ENCODE peak calls at places on chromosomes 6 and 20, in five cellular contexts. One of them, this sample, is unnamed.

GRCh38 chr6:130018830-130019795 is 732 bp downstream of the L3MBTL3 start:
- DNase-seq in cardiac fibroblast: peak; percentile 53
- DNase-seq in HepG2: no peak
- DNase-seq in PC-3: peak; percentile 19
- DNase-seq in GM20000: peak; percentile 71
- DNase-seq in this sample: peak; percentile 57

GRCh38 chr20:4781211-4781610 is 59.5 kb downstream of the PRND start:
- DNase-seq in cardiac fibroblast: no peak
- DNase-seq in HepG2: no peak
- DNase-seq in PC-3: no peak
- DNase-seq in GM20000: no peak
- DNase-seq in this sample: no peak

GRCh38 chr6:49935387-49935786 is 28.6 kb downstream of the DEFB114 start:
- DNase-seq in cardiac fibroblast: no peak
- DNase-seq in HepG2: no peak
- DNase-seq in PC-3: no peak
- DNase-seq in GM20000: no peak
- DNase-seq in this sample: no peak

GRCh38 chr6:102742033-102742432 is 1348.5 kb downstream of the GRIK2 start:
- DNase-seq in cardiac fibroblast: no peak
- DNase-seq in HepG2: no peak
- DNase-seq in PC-3: peak; percentile 74
- DNase-seq in GM20000: no peak
- DNase-seq in this sample: no peak

GRCh38 chr6:4179960-4180652 is 44.7 kb upstream of the ECI2 start:
- DNase-seq in cardiac fibroblast: peak; percentile 4
- DNase-seq in HepG2: no peak
- DNase-seq in PC-3: no peak
- DNase-seq in GM20000: no peak
- DNase-seq in this sample: no peak

GRCh38 chr6:166563200-166563599 is 23.3 kb downstream of the RAMACL start:
- DNase-seq in cardiac fibroblast: no peak
- DNase-seq in HepG2: no peak
- DNase-seq in PC-3: no peak
- DNase-seq in GM20000: no peak
- DNase-seq in this sample: no peak

GRCh38 chr6:81997091-81997926 is 244.8 kb upstream of the TENT5A start:
- DNase-seq in cardiac fibroblast: peak; percentile 92
- DNase-seq in HepG2: no peak
- DNase-seq in PC-3: peak; percentile 86
- DNase-seq in GM20000: no peak
- DNase-seq in this sample: peak; percentile 5

GRCh38 chr6:21348462-21349195 is 244.9 kb upstream of the SOX4 start:
- DNase-seq in cardiac fibroblast: peak; percentile 52
- DNase-seq in HepG2: no peak
- DNase-seq in PC-3: peak; percentile 68
- DNase-seq in GM20000: no peak
- DNase-seq in this sample: no peak

GRCh38 chr20:38392356-38392755 is 42.8 kb downstream of the SNHG17 start:
- DNase-seq in cardiac fibroblast: no peak
- DNase-seq in HepG2: no peak
- DNase-seq in PC-3: peak; percentile 33
- DNase-seq in GM20000: no peak
- DNase-seq in this sample: no peak

GRCh38 chr6:86581833-86582232 is 355.5 kb upstream of the HTR1E start:
- DNase-seq in cardiac fibroblast: no peak
- DNase-seq in HepG2: no peak
- DNase-seq in PC-3: peak; percentile 83
- DNase-seq in GM20000: no peak
- DNase-seq in this sample: no peak

GRCh38 chr20:881051-881820 is 34.9 kb downstream of the ANGPT4 start:
- DNase-seq in cardiac fibroblast: peak; percentile 72
- DNase-seq in HepG2: no peak
- DNase-seq in PC-3: peak; percentile 72
- DNase-seq in GM20000: no peak
- DNase-seq in this sample: no peak

GRCh38 chr20:62791301-62792181 is 4.7 kb upstream of the MRGBP start:
- DNase-seq in cardiac fibroblast: peak; percentile 93
- DNase-seq in HepG2: peak; percentile 94
- DNase-seq in PC-3: peak; percentile 96
- DNase-seq in GM20000: peak; percentile 83
- DNase-seq in this sample: peak; percentile 87

GRCh38 chr6:165605901-165606739 is 56.9 kb downstream of the PDE10A start:
- DNase-seq in cardiac fibroblast: no peak
- DNase-seq in HepG2: no peak
- DNase-seq in PC-3: no peak
- DNase-seq in GM20000: no peak
- DNase-seq in this sample: no peak

GRCh38 chr20:58993332-58994248 is 12.5 kb downstream of the NELFCD start:
- DNase-seq in cardiac fibroblast: no peak
- DNase-seq in HepG2: no peak
- DNase-seq in PC-3: peak; percentile 25
- DNase-seq in GM20000: peak; percentile 46
- DNase-seq in this sample: no peak

GRCh38 chr6:71420693-71421328 is 132.2 kb downstream of the OGFRL1 start:
- DNase-seq in cardiac fibroblast: peak; percentile 96
- DNase-seq in HepG2: no peak
- DNase-seq in PC-3: peak; percentile 92
- DNase-seq in GM20000: peak; percentile 42
- DNase-seq in this sample: peak; percentile 26

GRCh38 chr6:41538556-41539182 is 7.5 kb upstream of the FOXP4 start:
- DNase-seq in cardiac fibroblast: peak; percentile 35
- DNase-seq in HepG2: no peak
- DNase-seq in PC-3: no peak
- DNase-seq in GM20000: no peak
- DNase-seq in this sample: no peak

GRCh38 chr6:15352229-15352628 is 106.4 kb downstream of the JARID2 start:
- DNase-seq in cardiac fibroblast: peak; percentile 41
- DNase-seq in HepG2: no peak
- DNase-seq in PC-3: no peak
- DNase-seq in GM20000: no peak
- DNase-seq in this sample: no peak

GRCh38 chr20:62795023-62795761 is 1.1 kb upstream of the MRGBP start:
- DNase-seq in cardiac fibroblast: peak; percentile 47
- DNase-seq in HepG2: peak; percentile 77
- DNase-seq in PC-3: peak; percentile 57
- DNase-seq in GM20000: peak; percentile 75
- DNase-seq in this sample: peak; percentile 75

GRCh38 chr6:149483849-149484635 is 772 bp downstream of the ZC3H12D start:
- DNase-seq in cardiac fibroblast: no peak
- DNase-seq in HepG2: no peak
- DNase-seq in PC-3: no peak
- DNase-seq in GM20000: no peak
- DNase-seq in this sample: no peak

GRCh38 chr6:16901777-16902176 is 140.5 kb upstream of the ATXN1 start:
- DNase-seq in cardiac fibroblast: peak; percentile 69
- DNase-seq in HepG2: no peak
- DNase-seq in PC-3: peak; percentile 75
- DNase-seq in GM20000: no peak
- DNase-seq in this sample: no peak

GRCh38 chr20:1302578-1303541 is 26.1 kb downstream of the SDCBP2 start:
- DNase-seq in cardiac fibroblast: peak; percentile 9
- DNase-seq in HepG2: no peak
- DNase-seq in PC-3: no peak
- DNase-seq in GM20000: no peak
- DNase-seq in this sample: no peak

GRCh38 chr20:47484303-47484702 is 17.4 kb upstream of the NCOA3 start:
- DNase-seq in cardiac fibroblast: no peak
- DNase-seq in HepG2: no peak
- DNase-seq in PC-3: no peak
- DNase-seq in GM20000: no peak
- DNase-seq in this sample: no peak

GRCh38 chr6:18823782-18824386 is 436.7 kb downstream of the RNF144B start:
- DNase-seq in cardiac fibroblast: peak; percentile 51
- DNase-seq in HepG2: peak; percentile 33
- DNase-seq in PC-3: peak; percentile 62
- DNase-seq in GM20000: no peak
- DNase-seq in this sample: no peak

GRCh38 chr20:49149281-49150045 is 38.7 kb downstream of the STAU1 start:
- DNase-seq in cardiac fibroblast: no peak
- DNase-seq in HepG2: no peak
- DNase-seq in PC-3: no peak
- DNase-seq in GM20000: no peak
- DNase-seq in this sample: no peak

GRCh38 chr6:77298298-77298697 is 165.0 kb downstream of the HTR1B start:
- DNase-seq in cardiac fibroblast: peak; percentile 41
- DNase-seq in HepG2: no peak
- DNase-seq in PC-3: peak; percentile 11
- DNase-seq in GM20000: no peak
- DNase-seq in this sample: no peak

GRCh38 chr6:166757226-166758135 is 130.4 kb upstream of the RPS6KA2 start:
- DNase-seq in cardiac fibroblast: peak; percentile 39
- DNase-seq in HepG2: no peak
- DNase-seq in PC-3: no peak
- DNase-seq in GM20000: no peak
- DNase-seq in this sample: no peak

GRCh38 chr20:23126281-23127061 is 40.3 kb upstream of the CD93 start:
- DNase-seq in cardiac fibroblast: no peak
- DNase-seq in HepG2: no peak
- DNase-seq in PC-3: no peak
- DNase-seq in GM20000: no peak
- DNase-seq in this sample: no peak

GRCh38 chr20:46752639-46753235 is 43.3 kb downstream of the SLC2A10 start:
- DNase-seq in cardiac fibroblast: peak; percentile 76
- DNase-seq in HepG2: peak; percentile 63
- DNase-seq in PC-3: peak; percentile 82
- DNase-seq in GM20000: peak; percentile 46
- DNase-seq in this sample: peak; percentile 53

GRCh38 chr6:144285548-144285797 is 338 bp downstream of the UTRN start:
- DNase-seq in cardiac fibroblast: no peak
- DNase-seq in HepG2: no peak
- DNase-seq in PC-3: peak; percentile 14
- DNase-seq in GM20000: no peak
- DNase-seq in this sample: no peak

GRCh38 chr6:27019651-27020552 is 227.6 kb upstream of the PRSS16 start:
- DNase-seq in cardiac fibroblast: peak; percentile 97
- DNase-seq in HepG2: no peak
- DNase-seq in PC-3: peak; percentile 93
- DNase-seq in GM20000: peak; percentile 78
- DNase-seq in this sample: peak; percentile 53

GRCh38 chr6:137989696-137990095 is 117.5 kb downstream of the PERP start:
- DNase-seq in cardiac fibroblast: peak; percentile 29
- DNase-seq in HepG2: no peak
- DNase-seq in PC-3: no peak
- DNase-seq in GM20000: no peak
- DNase-seq in this sample: no peak

GRCh38 chr6:32658268-32658897 is 8.1 kb downstream of the HLA-DQB1 start:
- DNase-seq in cardiac fibroblast: no peak
- DNase-seq in HepG2: no peak
- DNase-seq in PC-3: no peak
- DNase-seq in GM20000: no peak
- DNase-seq in this sample: no peak

GRCh38 chr6:13934721-13935120 is 10.0 kb downstream of the RNF182 start:
- DNase-seq in cardiac fibroblast: no peak
- DNase-seq in HepG2: no peak
- DNase-seq in PC-3: no peak
- DNase-seq in GM20000: no peak
- DNase-seq in this sample: no peak

DNA sequence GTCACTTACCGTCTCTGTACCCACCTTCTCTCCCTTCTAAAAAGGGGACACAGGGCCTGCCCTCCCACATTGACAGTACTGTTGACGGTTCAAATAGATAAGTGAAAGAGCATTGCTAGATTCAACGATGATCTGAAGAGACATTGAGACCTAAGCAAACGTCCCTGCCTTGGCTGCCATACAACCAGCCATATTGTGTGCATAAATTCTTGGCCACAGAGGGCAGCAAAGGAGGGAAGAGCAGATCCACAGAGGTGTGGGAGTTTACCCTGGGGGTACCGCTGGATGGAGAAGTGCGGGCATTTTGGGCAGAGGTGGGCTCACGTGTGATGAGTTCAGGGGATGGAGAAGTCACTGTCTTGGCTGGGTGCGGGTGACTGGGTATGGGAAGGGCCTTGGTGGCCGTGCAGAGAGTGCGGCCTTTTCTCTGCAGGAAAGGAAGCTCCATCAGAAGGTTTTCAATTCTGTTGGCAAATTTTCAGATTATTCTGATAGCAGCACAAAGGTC is 85.6 kb downstream of the POPDC3 start:
- DNase-seq in cardiac fibroblast: no peak
- DNase-seq in HepG2: no peak
- DNase-seq in PC-3: no peak
- DNase-seq in GM20000: no peak
- DNase-seq in this sample: no peak
- TF ChIP-seq CTCF in cardiac fibroblast: no peak
- TF ChIP-seq CTCF in HepG2: peak; percentile 4
- TF ChIP-seq CTCF in PC-3: peak; percentile 25
- TF ChIP-seq CTCF in GM20000: no peak
- TF ChIP-seq CTCF in this sample: no peak

GRCh38 chr20:50981714-50982048 is 23.1 kb downstream of the MOCS3 start:
- DNase-seq in cardiac fibroblast: no peak
- DNase-seq in HepG2: no peak
- DNase-seq in PC-3: no peak
- DNase-seq in GM20000: no peak
- DNase-seq in this sample: no peak
- TF ChIP-seq CTCF in cardiac fibroblast: no peak
- TF ChIP-seq CTCF in HepG2: no peak
- TF ChIP-seq CTCF in PC-3: peak; percentile 29
- TF ChIP-seq CTCF in GM20000: no peak
- TF ChIP-seq CTCF in this sample: no peak

GRCh38 chr6:36067374-36068011 is 39.9 kb downstream of the MAPK14 start:
- DNase-seq in cardiac fibroblast: peak; percentile 30
- DNase-seq in HepG2: no peak
- DNase-seq in PC-3: no peak
- DNase-seq in GM20000: no peak
- DNase-seq in this sample: no peak
- TF ChIP-seq CTCF in cardiac fibroblast: no peak
- TF ChIP-seq CTCF in HepG2: no peak
- TF ChIP-seq CTCF in PC-3: no peak
- TF ChIP-seq CTCF in GM20000: no peak
- TF ChIP-seq CTCF in this sample: no peak

DNA sequence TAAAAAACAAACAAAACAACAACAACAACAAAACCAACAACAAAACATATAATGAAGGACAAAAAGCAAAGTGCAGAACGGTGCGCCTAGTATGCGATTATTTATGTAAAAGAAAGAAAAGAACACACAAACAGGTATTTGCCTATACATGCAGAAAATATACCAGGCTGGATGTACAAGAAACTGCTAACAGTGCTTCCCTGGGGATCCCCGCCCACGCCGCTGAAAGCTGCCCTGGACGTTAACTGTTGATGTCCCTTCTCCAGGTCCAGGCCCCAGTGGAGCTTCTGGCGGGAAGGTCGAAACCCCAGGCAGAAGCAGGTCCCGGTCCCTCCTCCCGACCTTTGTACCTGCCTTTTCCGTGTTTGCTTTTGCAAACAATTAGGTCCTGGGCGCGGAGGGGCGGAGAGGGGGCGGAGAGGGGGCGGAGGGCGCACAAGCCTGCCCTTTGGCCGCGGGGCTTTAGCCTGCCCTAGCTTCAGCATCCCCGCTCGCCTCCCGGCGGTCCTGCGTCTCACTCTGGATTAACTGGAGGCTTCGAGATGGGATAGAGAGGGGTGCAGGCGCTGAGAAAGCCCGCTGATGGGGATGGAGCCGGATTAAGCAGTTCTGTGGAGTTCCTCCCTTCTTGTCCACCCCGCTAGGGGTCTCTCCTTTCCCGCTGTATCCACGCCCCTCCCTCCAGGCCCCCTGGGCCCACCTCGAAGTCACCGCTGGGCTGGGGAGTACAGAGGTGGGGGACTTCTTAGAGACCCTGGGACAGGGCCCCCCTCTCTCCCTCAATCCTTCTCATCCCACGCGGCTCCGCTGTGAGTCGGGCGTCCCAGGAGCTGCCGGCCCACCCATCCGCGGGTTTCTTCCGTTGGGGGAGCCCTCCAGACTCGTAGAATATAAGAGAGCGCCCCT is 8.2 kb upstream of the AHCY start:
- DNase-seq in cardiac fibroblast: no peak
- DNase-seq in HepG2: peak; percentile 100
- DNase-seq in PC-3: no peak
- DNase-seq in GM20000: no peak
- DNase-seq in this sample: no peak
- TF ChIP-seq CTCF in cardiac fibroblast: peak; percentile 23
- TF ChIP-seq CTCF in HepG2: peak; percentile 50
- TF ChIP-seq CTCF in PC-3: peak; percentile 30
- TF ChIP-seq CTCF in GM20000: no peak
- TF ChIP-seq CTCF in this sample: peak; percentile 8

This sample was measured in GM13977.